ENCODE peak calls at places on chromosome X, in nine cellular contexts. O is astrocyte of the cerebellum; F is NCI-H774; I is stimulated activated naive CD4-positive, alpha-beta T cell treated with Interleukin-2 at 50 U/mL for 16 hours; Z is Calu3; J is adrenal gland; Q is kidney tubule cell; N is breast epithelium; C is activated T-cell treated with anti-CD3 and anti-CD28 coated beads, Interleukin-2, amount 50 U/mL, for 48 hours. E is an unnamed sample.

GRCh38 chrX:68396953-68397352 is 36.3 kb downstream of the OPHN1 start:
- DNase-seq in O (no peak), F (no peak), I (no peak), Z (no peak), J (no peak), Q (no peak), N (no peak), C (no peak), E (no peak)

GRCh38 chrX:118745570-118745969 is 18.2 kb downstream of the IL13RA1 start:
- DNase-seq in O (no peak), F (no peak), I (no peak), Z (no peak), J (peak; percentile 22), Q (no peak), N (no peak), C (no peak), E (no peak)

GRCh38 chrX:134761788-134762187 is 103.5 kb upstream of the PLAC1 start:
- DNase-seq in O (no peak), F (no peak), I (no peak), Z (peak; percentile 6), J (no peak), Q (peak; percentile 25), N (no peak), C (no peak), E (no peak)

GRCh38 chrX:40152173-40152705 is 54.5 kb upstream of the BCOR start:
- DNase-seq in O (no peak), F (no peak), I (no peak), Z (peak; percentile 45), J (no peak), Q (peak; percentile 22), N (no peak), C (peak; percentile 51), E (no peak)

GRCh38 chrX:40047485-40047884 is 50.3 kb downstream of the BCOR start:
- DNase-seq in O (no peak), F (no peak), I (no peak), Z (no peak), J (no peak), Q (no peak), N (no peak), C (no peak), E (no peak)

GRCh38 chrX:105744946-105745345 is 77.4 kb upstream of the NRK start:
- DNase-seq in O (no peak), F (no peak), I (no peak), Z (no peak), J (no peak), Q (no peak), N (no peak), C (no peak), E (no peak)

GRCh38 chrX:35098419-35098818 is 155.8 kb downstream of the FAM47B start:
- DNase-seq in O (no peak), F (no peak), I (no peak), Z (no peak), J (no peak), Q (peak; percentile 15), N (no peak), C (no peak), E (no peak)

GRCh38 chrX:110182362-110182761 is 135.5 kb downstream of the AMMECR1 start:
- DNase-seq in O (no peak), F (no peak), I (no peak), Z (no peak), J (no peak), Q (peak; percentile 56), N (no peak), C (no peak), E (no peak)

GRCh38 chrX:38484607-38485498 is 76.5 kb upstream of the TSPAN7 start:
- DNase-seq in O (no peak), F (no peak), I (no peak), Z (no peak), J (no peak), Q (no peak), N (no peak), C (no peak), E (no peak)

GRCh38 chrX:85024044-85024443 is 20.4 kb downstream of the APOOL start:
- DNase-seq in O (peak; percentile 18), F (no peak), I (no peak), Z (no peak), J (no peak), Q (peak; percentile 69), N (no peak), C (no peak), E (no peak)

GRCh38 chrX:65932173-65933084 is 107.5 kb downstream of the VSIG4 start:
- DNase-seq in O (no peak), F (no peak), I (peak; percentile 18), Z (peak; percentile 70), J (no peak), Q (peak; percentile 85), N (no peak), C (peak; percentile 41), E (no peak)

GRCh38 chrX:39337461-39337860 is 536.2 kb downstream of the MID1IP1 start:
- DNase-seq in O (no peak), F (no peak), I (no peak), Z (no peak), J (no peak), Q (no peak), N (no peak), C (no peak), E (no peak)

E was measured in NCI-H226.